ENCODE peak calls at places on chromosomes 6 and 20, in nine cellular contexts. S is endothelial cell of umbilical vein; V is fibroblast of the aortic adventitia; R is neuronal stem cell; U is heart left ventricle; Z is Right ventricle myocardium superior; D is endothelial cell; H is stimulated activated CD4-positive, alpha-beta T cell treated with anti-CD3 and anti-CD28 coated beads, Interleukin-1b, Interleukin-23, amount 100 ng/mL, for 24 hours; A is effector CD4-positive, alpha-beta T cell. P is an unnamed sample.

GRCh38 chr6:69816569-69816968 is 19.8 kb upstream of the LMBRD1 start:
- DNase-seq in S (no peak), V (no peak), R (no peak), U (no peak), Z (no peak), D (no peak), H (no peak), A (no peak), P (no peak)

GRCh38 chr20:48826883-48827771 is 672 bp downstream of the PREX1 start:
- DNase-seq in S (peak), V (no peak), R (peak), U (no peak), Z (peak), D (peak), H (no peak), A (no peak), P (peak)

GRCh38 chr20:18252597-18253451 is 35.5 kb upstream of the ZNF133 start:
- DNase-seq in S (no peak), V (peak), R (no peak), U (no peak), Z (no peak), D (no peak), H (no peak), A (no peak), P (no peak)

GRCh38 chr6:157464653-157465535 is 83.9 kb downstream of the ZDHHC14 start:
- DNase-seq in S (no peak), V (peak), R (no peak), U (no peak), Z (peak), D (no peak), H (no peak), A (no peak), P (no peak)

GRCh38 chr6:110363748-110364147 is 5.6 kb upstream of the METTL24 start:
- DNase-seq in S (no peak), V (no peak), R (no peak), U (peak), Z (no peak), D (no peak), H (no peak), A (no peak), P (no peak)

GRCh38 chr6:115948751-115949150 is 111.9 kb downstream of the FRK start:
- DNase-seq in S (no peak), V (no peak), R (no peak), U (no peak), Z (no peak), D (no peak), H (no peak), A (no peak), P (no peak)

GRCh38 chr6:46011241-46012085 is 4.2 kb downstream of the CLIC5 start:
- DNase-seq in S (peak), V (no peak), R (no peak), U (peak), Z (no peak), D (peak), H (no peak), A (peak), P (peak)

GRCh38 chr6:22364314-22364713 is 67.5 kb upstream of the PRL start:
- DNase-seq in S (no peak), V (no peak), R (no peak), U (no peak), Z (no peak), D (no peak), H (no peak), A (no peak), P (no peak)

GRCh38 chr6:147434508-147434907 is 74.0 kb upstream of the SAMD5 start:
- DNase-seq in S (peak), V (no peak), R (no peak), U (no peak), Z (no peak), D (no peak), H (no peak), A (no peak), P (no peak)

GRCh38 chr6:3118353-3119039 is at the start of gene BPHL:
- DNase-seq in S (peak), V (peak), R (peak), U (peak), Z (peak), D (peak), H (peak), A (peak), P (peak)

GRCh38 chr6:44675449-44675848 is 287.9 kb downstream of the CDC5L start:
- DNase-seq in S (no peak), V (no peak), R (no peak), U (no peak), Z (no peak), D (no peak), H (no peak), A (no peak), P (no peak)

GRCh38 chr6:18506387-18507017 is 119.4 kb downstream of the RNF144B start:
- DNase-seq in S (no peak), V (no peak), R (no peak), U (no peak), Z (no peak), D (no peak), H (no peak), A (no peak), P (no peak)

GRCh38 chr6:50905297-50905696 is 86.6 kb downstream of the TFAP2B start:
- DNase-seq in S (no peak), V (no peak), R (no peak), U (no peak), Z (no peak), D (no peak), H (no peak), A (no peak), P (no peak)

GRCh38 chr6:42068872-42069522 is 18.7 kb downstream of the TAF8 start:
- DNase-seq in S (no peak), V (no peak), R (no peak), U (no peak), Z (no peak), D (no peak), H (no peak), A (no peak), P (no peak)

GRCh38 chr6:40937491-40937890 is 101.5 kb downstream of the UNC5CL start:
- DNase-seq in S (peak), V (peak), R (no peak), U (no peak), Z (no peak), D (no peak), H (no peak), A (no peak), P (no peak)

GRCh38 chr20:40741507-40742106 is 52.6 kb upstream of the MAFB start:
- DNase-seq in S (peak), V (peak), R (peak), U (no peak), Z (peak), D (peak), H (peak), A (no peak), P (peak)

GRCh38 chr6:88725111-88725711 is 238.2 kb downstream of the RNGTT start:
- DNase-seq in S (no peak), V (peak), R (no peak), U (peak), Z (peak), D (peak), H (peak), A (no peak), P (peak)

GRCh38 chr6:1470040-1470439 is 80.7 kb downstream of the FOXF2 start:
- DNase-seq in S (no peak), V (no peak), R (no peak), U (no peak), Z (no peak), D (no peak), H (no peak), A (no peak), P (no peak)

GRCh38 chr6:39665871-39666270 is 59.3 kb downstream of the KIF6 start:
- DNase-seq in S (no peak), V (no peak), R (no peak), U (no peak), Z (no peak), D (no peak), H (no peak), A (no peak), P (no peak)

GRCh38 chr6:41200296-41200900 is 551 bp downstream of the TREML2 start:
- DNase-seq in S (no peak), V (peak), R (no peak), U (peak), Z (peak), D (peak), H (no peak), A (no peak), P (peak)

GRCh38 chr20:52105573-52106422 is 85.8 kb downstream of the ZFP64 start:
- DNase-seq in S (peak), V (no peak), R (peak), U (no peak), Z (no peak), D (peak), H (no peak), A (no peak), P (no peak)

GRCh38 chr6:13762648-13763441 is 51.2 kb upstream of the RANBP9 start:
- DNase-seq in S (no peak), V (peak), R (no peak), U (no peak), Z (no peak), D (no peak), H (no peak), A (no peak), P (peak)